ENCODE peak calls at places on chromosomes 4 and X, in nine cellular contexts. N, Z, H, R, O, Y, L, Q and U are unnamed samples.
A peak's percentile ranks its signal among the peaks of the same experiment; 100 is the strongest.

GRCh38 chrX:107674480-107675364 is 46.4 kb downstream of the PRPS1 start:
- DNase-seq in N (no peak), Z (no peak), H (no peak), R (peak; percentile 94), O (peak; percentile 81), Y (peak; percentile 17), L (no peak), Q (no peak), U (peak; percentile 27)

GRCh38 chr4:15034071-15034764 is 31.9 kb downstream of the CPEB2 start:
- DNase-seq in N (no peak), Z (no peak), H (no peak), R (peak; percentile 50), O (peak; percentile 97), Y (peak; percentile 58), L (no peak), Q (no peak), U (no peak)

GRCh38 chrX:97984641-97985040 is 1100.9 kb downstream of the RPA4 start:
- DNase-seq in N (no peak), Z (no peak), H (no peak), R (no peak), O (peak; percentile 54), Y (peak; percentile 45), L (no peak), Q (no peak), U (no peak)

GRCh38 chr4:67134616-67135015 is 410.7 kb downstream of the CENPC start:
- DNase-seq in N (no peak), Z (no peak), H (no peak), R (no peak), O (no peak), Y (no peak), L (no peak), Q (no peak), U (no peak)

GRCh38 chrX:48498374-48498809 is 10.4 kb upstream of the PORCN start:
- DNase-seq in N (peak; percentile 9), Z (no peak), H (no peak), R (peak; percentile 56), O (peak; percentile 94), Y (peak; percentile 85), L (no peak), Q (no peak), U (no peak)

GRCh38 chr4:73967891-73968290 is 13.9 kb downstream of the PF4 start:
- DNase-seq in N (no peak), Z (no peak), H (no peak), R (no peak), O (no peak), Y (no peak), L (no peak), Q (no peak), U (no peak)

GRCh38 chr4:153137168-153137567 is 67.1 kb upstream of the TRIM2 start:
- DNase-seq in N (no peak), Z (no peak), H (no peak), R (peak; percentile 90), O (peak; percentile 85), Y (peak; percentile 91), L (no peak), Q (no peak), U (no peak)

GRCh38 chr4:154506253-154506652 is 14.7 kb upstream of the DCHS2 start:
- DNase-seq in N (no peak), Z (no peak), H (no peak), R (peak; percentile 56), O (peak; percentile 35), Y (no peak), L (peak; percentile 13), Q (no peak), U (peak; percentile 36)

GRCh38 chr4:103198111-103198765 is at the start of gene CENPE:
- DNase-seq in N (peak; percentile 76), Z (peak; percentile 70), H (peak; percentile 82), R (peak; percentile 93), O (peak; percentile 76), Y (peak; percentile 78), L (peak; percentile 83), Q (peak; percentile 64), U (peak; percentile 88)

GRCh38 chr4:84870398-84871163 is 95.9 kb downstream of the WDFY3 start:
- DNase-seq in N (no peak), Z (no peak), H (no peak), R (peak; percentile 79), O (peak; percentile 90), Y (peak; percentile 87), L (peak; percentile 50), Q (no peak), U (no peak)

GRCh38 chr4:6010789-6011188 is 7.4 kb downstream of the C4orf50 start:
- DNase-seq in N (no peak), Z (no peak), H (no peak), R (no peak), O (no peak), Y (no peak), L (no peak), Q (no peak), U (no peak)

GRCh38 chrX:78456909-78457308 is 129.5 kb upstream of the CYSLTR1 start:
- DNase-seq in N (no peak), Z (no peak), H (no peak), R (no peak), O (no peak), Y (no peak), L (no peak), Q (no peak), U (peak; percentile 43)

GRCh38 chr4:945274-946102 is 13.2 kb downstream of the TMEM175 start:
- DNase-seq in N (no peak), Z (no peak), H (no peak), R (no peak), O (no peak), Y (no peak), L (no peak), Q (no peak), U (no peak)

GRCh38 chrX:153870791-153871360 is 15.1 kb downstream of the L1CAM start:
- DNase-seq in N (no peak), Z (no peak), H (no peak), R (no peak), O (no peak), Y (no peak), L (no peak), Q (no peak), U (no peak)

GRCh38 chr4:20760053-20760452 is 59.8 kb downstream of the PACRGL start:
- DNase-seq in N (no peak), Z (no peak), H (no peak), R (peak; percentile 16), O (peak; percentile 20), Y (no peak), L (no peak), Q (no peak), U (no peak)

GRCh38 chr4:68498413-68499007 is 51.2 kb downstream of the TMPRSS11E start:
- DNase-seq in N (no peak), Z (peak; percentile 22), H (peak; percentile 51), R (peak; percentile 75), O (peak; percentile 56), Y (peak; percentile 26), L (peak; percentile 53), Q (peak; percentile 44), U (peak; percentile 80)

GRCh38 chr4:86496094-86497060 is 97.7 kb upstream of the PTPN13 start:
- DNase-seq in N (no peak), Z (no peak), H (peak; percentile 2), R (peak; percentile 71), O (peak; percentile 41), Y (no peak), L (peak; percentile 35), Q (peak; percentile 35), U (peak; percentile 52)

GRCh38 chr4:8821151-8821950 is 50.3 kb downstream of the HMX1 start:
- DNase-seq in N (no peak), Z (no peak), H (no peak), R (no peak), O (no peak), Y (no peak), L (no peak), Q (no peak), U (no peak)

GRCh38 chrX:107744868-107745267 is 30.7 kb downstream of the TSC22D3 start:
- DNase-seq in N (no peak), Z (no peak), H (no peak), R (no peak), O (no peak), Y (no peak), L (no peak), Q (no peak), U (no peak)

GRCh38 chrX:44462851-44463250 is 79.8 kb downstream of the FUNDC1 start:
- DNase-seq in N (no peak), Z (no peak), H (no peak), R (no peak), O (peak; percentile 73), Y (peak; percentile 51), L (no peak), Q (no peak), U (no peak)

GRCh38 chr4:16448240-16448639 is 222.0 kb upstream of the TAPT1 start:
- DNase-seq in N (no peak), Z (no peak), H (no peak), R (no peak), O (no peak), Y (no peak), L (no peak), Q (no peak), U (no peak)

GRCh38 chr4:45954280-45954679 is 169.6 kb downstream of the GABRG1 start:
- DNase-seq in N (no peak), Z (no peak), H (no peak), R (no peak), O (no peak), Y (no peak), L (no peak), Q (no peak), U (no peak)

GRCh38 chr4:167903291-167903721 is 189.0 kb upstream of the ANXA10 start:
- DNase-seq in N (no peak), Z (no peak), H (no peak), R (peak; percentile 47), O (peak; percentile 10), Y (peak; percentile 52), L (no peak), Q (no peak), U (no peak)

GRCh38 chrX:102580891-102581290 is 18.4 kb upstream of the ARMCX5 start:
- DNase-seq in N (no peak), Z (no peak), H (no peak), R (no peak), O (no peak), Y (no peak), L (no peak), Q (no peak), U (no peak)

GRCh38 chr4:145736241-145736831 is 56.4 kb downstream of the C4orf51 start:
- DNase-seq in N (no peak), Z (no peak), H (no peak), R (peak; percentile 65), O (peak; percentile 64), Y (peak; percentile 54), L (no peak), Q (peak; percentile 73), U (no peak)

GRCh38 chr4:7705062-7705461 is 234.6 kb downstream of the AFAP1 start:
- DNase-seq in N (no peak), Z (no peak), H (no peak), R (no peak), O (no peak), Y (no peak), L (no peak), Q (no peak), U (no peak)

GRCh38 chrX:21885568-21885967 is 29.8 kb downstream of the YY2 start:
- DNase-seq in N (no peak), Z (no peak), H (no peak), R (peak; percentile 61), O (peak; percentile 45), Y (peak; percentile 63), L (no peak), Q (no peak), U (no peak)

GRCh38 chr4:84920591-84920990 is 45.9 kb downstream of the WDFY3 start:
- DNase-seq in N (no peak), Z (no peak), H (no peak), R (peak; percentile 84), O (peak; percentile 62), Y (peak; percentile 62), L (no peak), Q (no peak), U (no peak)

GRCh38 chrX:10103023-10103422 is 53.8 kb upstream of the CLCN4 start:
- DNase-seq in N (no peak), Z (no peak), H (no peak), R (peak; percentile 39), O (no peak), Y (peak; percentile 60), L (no peak), Q (no peak), U (no peak)

GRCh38 chrX:115226929-115227328 is 7.0 kb downstream of the LRCH2 start:
- DNase-seq in N (no peak), Z (no peak), H (no peak), R (peak; percentile 19), O (peak; percentile 68), Y (no peak), L (peak; percentile 34), Q (peak; percentile 4), U (peak; percentile 62)